ENCODE peak calls at places on chromosomes 3 and 15, in ten cellular contexts. One of them, this sample, is unnamed.

GRCh38 chr15:63181658-63182057 is 7.7 kb upstream of the RAB8B start:
- DNase-seq in cardiac fibroblast: no peak
- DNase-seq in fibroblast of villous mesenchyme: no peak
- DNase-seq in AG04449: no peak
- DNase-seq in upper lobe of right lung: no peak
- DNase-seq in AG09319: no peak
- DNase-seq in foreskin fibroblast: no peak
- DNase-seq in HFFc6: no peak
- DNase-seq in coronary artery: no peak
- DNase-seq in neural crest cell: no peak
- DNase-seq in this sample: no peak

GRCh38 chr15:27328616-27329015 is 357.6 kb downstream of the GABRG3 start:
- DNase-seq in cardiac fibroblast: no peak
- DNase-seq in fibroblast of villous mesenchyme: no peak
- DNase-seq in AG04449: no peak
- DNase-seq in upper lobe of right lung: no peak
- DNase-seq in AG09319: no peak
- DNase-seq in foreskin fibroblast: peak; percentile 1
- DNase-seq in HFFc6: no peak
- DNase-seq in coronary artery: no peak
- DNase-seq in neural crest cell: no peak
- DNase-seq in this sample: no peak

GRCh38 chr3:42749025-42749752 is 23.9 kb downstream of the CCDC13 start:
- DNase-seq in cardiac fibroblast: no peak
- DNase-seq in fibroblast of villous mesenchyme: no peak
- DNase-seq in AG04449: no peak
- DNase-seq in upper lobe of right lung: no peak
- DNase-seq in AG09319: no peak
- DNase-seq in foreskin fibroblast: no peak
- DNase-seq in HFFc6: no peak
- DNase-seq in coronary artery: peak; percentile 67
- DNase-seq in neural crest cell: no peak
- DNase-seq in this sample: no peak

GRCh38 chr3:87436781-87437543 is 160.6 kb upstream of the POU1F1 start:
- DNase-seq in cardiac fibroblast: no peak
- DNase-seq in fibroblast of villous mesenchyme: no peak
- DNase-seq in AG04449: peak; percentile 59
- DNase-seq in upper lobe of right lung: no peak
- DNase-seq in AG09319: no peak
- DNase-seq in foreskin fibroblast: peak; percentile 41
- DNase-seq in HFFc6: peak; percentile 65
- DNase-seq in coronary artery: no peak
- DNase-seq in neural crest cell: no peak
- DNase-seq in this sample: no peak

GRCh38 chr15:101264011-101264410 is 12.2 kb upstream of the CHSY1 start:
- DNase-seq in cardiac fibroblast: peak; percentile 40
- DNase-seq in fibroblast of villous mesenchyme: no peak
- DNase-seq in AG04449: no peak
- DNase-seq in upper lobe of right lung: no peak
- DNase-seq in AG09319: no peak
- DNase-seq in foreskin fibroblast: no peak
- DNase-seq in HFFc6: no peak
- DNase-seq in coronary artery: peak; percentile 64
- DNase-seq in neural crest cell: no peak
- DNase-seq in this sample: no peak

GRCh38 chr3:144067059-144067458 is 95.4 kb downstream of the DIPK2A start:
- DNase-seq in cardiac fibroblast: no peak
- DNase-seq in fibroblast of villous mesenchyme: no peak
- DNase-seq in AG04449: no peak
- DNase-seq in upper lobe of right lung: no peak
- DNase-seq in AG09319: no peak
- DNase-seq in foreskin fibroblast: no peak
- DNase-seq in HFFc6: no peak
- DNase-seq in coronary artery: no peak
- DNase-seq in neural crest cell: no peak
- DNase-seq in this sample: no peak

GRCh38 chr15:29244544-29244943 is 25.1 kb downstream of the NSMCE3 start:
- DNase-seq in cardiac fibroblast: no peak
- DNase-seq in fibroblast of villous mesenchyme: no peak
- DNase-seq in AG04449: no peak
- DNase-seq in upper lobe of right lung: no peak
- DNase-seq in AG09319: no peak
- DNase-seq in foreskin fibroblast: no peak
- DNase-seq in HFFc6: no peak
- DNase-seq in coronary artery: no peak
- DNase-seq in neural crest cell: no peak
- DNase-seq in this sample: no peak

GRCh38 chr3:188979669-188980311 is 192.0 kb upstream of the TPRG1 start:
- DNase-seq in cardiac fibroblast: no peak
- DNase-seq in fibroblast of villous mesenchyme: no peak
- DNase-seq in AG04449: no peak
- DNase-seq in upper lobe of right lung: no peak
- DNase-seq in AG09319: no peak
- DNase-seq in foreskin fibroblast: peak; percentile 8
- DNase-seq in HFFc6: no peak
- DNase-seq in coronary artery: no peak
- DNase-seq in neural crest cell: no peak
- DNase-seq in this sample: no peak

GRCh38 chr3:184648726-184649125 is 63.1 kb downstream of the MAGEF1 start:
- DNase-seq in cardiac fibroblast: no peak
- DNase-seq in fibroblast of villous mesenchyme: peak; percentile 51
- DNase-seq in AG04449: no peak
- DNase-seq in upper lobe of right lung: no peak
- DNase-seq in AG09319: no peak
- DNase-seq in foreskin fibroblast: no peak
- DNase-seq in HFFc6: no peak
- DNase-seq in coronary artery: no peak
- DNase-seq in neural crest cell: no peak
- DNase-seq in this sample: no peak

GRCh38 chr3:71728632-71729342 is 3.6 kb upstream of the EIF4E3 start:
- DNase-seq in cardiac fibroblast: no peak
- DNase-seq in fibroblast of villous mesenchyme: no peak
- DNase-seq in AG04449: no peak
- DNase-seq in upper lobe of right lung: no peak
- DNase-seq in AG09319: no peak
- DNase-seq in foreskin fibroblast: no peak
- DNase-seq in HFFc6: no peak
- DNase-seq in coronary artery: no peak
- DNase-seq in neural crest cell: no peak
- DNase-seq in this sample: peak; percentile 54

GRCh38 chr3:71903141-71903540 is 118.2 kb upstream of the PROK2 start:
- DNase-seq in cardiac fibroblast: peak; percentile 17
- DNase-seq in fibroblast of villous mesenchyme: no peak
- DNase-seq in AG04449: no peak
- DNase-seq in upper lobe of right lung: no peak
- DNase-seq in AG09319: no peak
- DNase-seq in foreskin fibroblast: no peak
- DNase-seq in HFFc6: peak; percentile 2
- DNase-seq in coronary artery: no peak
- DNase-seq in neural crest cell: no peak
- DNase-seq in this sample: no peak

GRCh38 chr3:42552830-42553229 is 28.9 kb downstream of the SEC22C start:
- DNase-seq in cardiac fibroblast: no peak
- DNase-seq in fibroblast of villous mesenchyme: no peak
- DNase-seq in AG04449: no peak
- DNase-seq in upper lobe of right lung: no peak
- DNase-seq in AG09319: no peak
- DNase-seq in foreskin fibroblast: no peak
- DNase-seq in HFFc6: no peak
- DNase-seq in coronary artery: no peak
- DNase-seq in neural crest cell: no peak
- DNase-seq in this sample: no peak

GRCh38 chr3:126146525-126147146 is 33.8 kb downstream of the ALDH1L1 start:
- DNase-seq in cardiac fibroblast: no peak
- DNase-seq in fibroblast of villous mesenchyme: no peak
- DNase-seq in AG04449: no peak
- DNase-seq in upper lobe of right lung: no peak
- DNase-seq in AG09319: no peak
- DNase-seq in foreskin fibroblast: no peak
- DNase-seq in HFFc6: no peak
- DNase-seq in coronary artery: no peak
- DNase-seq in neural crest cell: peak; percentile 0
- DNase-seq in this sample: no peak

GRCh38 chr3:138442433-138442832 is 8.0 kb downstream of the ESYT3 start:
- DNase-seq in cardiac fibroblast: peak; percentile 39
- DNase-seq in fibroblast of villous mesenchyme: peak; percentile 33
- DNase-seq in AG04449: no peak
- DNase-seq in upper lobe of right lung: no peak
- DNase-seq in AG09319: no peak
- DNase-seq in foreskin fibroblast: peak; percentile 44
- DNase-seq in HFFc6: no peak
- DNase-seq in coronary artery: peak; percentile 35
- DNase-seq in neural crest cell: no peak
- DNase-seq in this sample: no peak

GRCh38 chr3:126835472-126836219 is 131.6 kb downstream of the CHCHD6 start:
- DNase-seq in cardiac fibroblast: peak; percentile 33
- DNase-seq in fibroblast of villous mesenchyme: peak; percentile 71
- DNase-seq in AG04449: no peak
- DNase-seq in upper lobe of right lung: no peak
- DNase-seq in AG09319: no peak
- DNase-seq in foreskin fibroblast: peak; percentile 73
- DNase-seq in HFFc6: peak; percentile 74
- DNase-seq in coronary artery: no peak
- DNase-seq in neural crest cell: no peak
- DNase-seq in this sample: no peak

GRCh38 chr15:77186518-77187095 is 115.7 kb upstream of the TSPAN3 start:
- DNase-seq in cardiac fibroblast: peak; percentile 68
- DNase-seq in fibroblast of villous mesenchyme: peak; percentile 65
- DNase-seq in AG04449: no peak
- DNase-seq in upper lobe of right lung: no peak
- DNase-seq in AG09319: no peak
- DNase-seq in foreskin fibroblast: peak; percentile 70
- DNase-seq in HFFc6: peak; percentile 17
- DNase-seq in coronary artery: no peak
- DNase-seq in neural crest cell: no peak
- DNase-seq in this sample: peak; percentile 33

GRCh38 chr15:32959077-32959476 is 235.4 kb downstream of the FMN1 start:
- DNase-seq in cardiac fibroblast: peak; percentile 46
- DNase-seq in fibroblast of villous mesenchyme: peak; percentile 46
- DNase-seq in AG04449: no peak
- DNase-seq in upper lobe of right lung: no peak
- DNase-seq in AG09319: no peak
- DNase-seq in foreskin fibroblast: peak; percentile 40
- DNase-seq in HFFc6: no peak
- DNase-seq in coronary artery: no peak
- DNase-seq in neural crest cell: no peak
- DNase-seq in this sample: no peak

GRCh38 chr3:120157681-120158080 is 63.4 kb upstream of the GSK3B start:
- DNase-seq in cardiac fibroblast: no peak
- DNase-seq in fibroblast of villous mesenchyme: no peak
- DNase-seq in AG04449: no peak
- DNase-seq in upper lobe of right lung: no peak
- DNase-seq in AG09319: no peak
- DNase-seq in foreskin fibroblast: no peak
- DNase-seq in HFFc6: no peak
- DNase-seq in coronary artery: no peak
- DNase-seq in neural crest cell: no peak
- DNase-seq in this sample: no peak

GRCh38 chr3:65706786-65707568 is 331.7 kb downstream of the MAGI1 start:
- DNase-seq in cardiac fibroblast: no peak
- DNase-seq in fibroblast of villous mesenchyme: no peak
- DNase-seq in AG04449: no peak
- DNase-seq in upper lobe of right lung: no peak
- DNase-seq in AG09319: peak; percentile 16
- DNase-seq in foreskin fibroblast: no peak
- DNase-seq in HFFc6: no peak
- DNase-seq in coronary artery: no peak
- DNase-seq in neural crest cell: no peak
- DNase-seq in this sample: no peak

GRCh38 chr3:190728574-190729246 is 133.8 kb downstream of the GMNC start:
- DNase-seq in cardiac fibroblast: peak; percentile 11
- DNase-seq in fibroblast of villous mesenchyme: peak; percentile 64
- DNase-seq in AG04449: no peak
- DNase-seq in upper lobe of right lung: no peak
- DNase-seq in AG09319: no peak
- DNase-seq in foreskin fibroblast: no peak
- DNase-seq in HFFc6: no peak
- DNase-seq in coronary artery: no peak
- DNase-seq in neural crest cell: no peak
- DNase-seq in this sample: no peak

GRCh38 chr15:69265347-69265955 is 33.3 kb upstream of the PAQR5 start:
- DNase-seq in cardiac fibroblast: peak; percentile 58
- DNase-seq in fibroblast of villous mesenchyme: peak; percentile 48
- DNase-seq in AG04449: no peak
- DNase-seq in upper lobe of right lung: no peak
- DNase-seq in AG09319: peak; percentile 7
- DNase-seq in foreskin fibroblast: peak; percentile 14
- DNase-seq in HFFc6: no peak
- DNase-seq in coronary artery: no peak
- DNase-seq in neural crest cell: no peak
- DNase-seq in this sample: no peak

GRCh38 chr3:180974286-180974685 is 15.2 kb downstream of the DNAJC19 start:
- DNase-seq in cardiac fibroblast: no peak
- DNase-seq in fibroblast of villous mesenchyme: no peak
- DNase-seq in AG04449: no peak
- DNase-seq in upper lobe of right lung: no peak
- DNase-seq in AG09319: no peak
- DNase-seq in foreskin fibroblast: no peak
- DNase-seq in HFFc6: no peak
- DNase-seq in coronary artery: no peak
- DNase-seq in neural crest cell: no peak
- DNase-seq in this sample: no peak
- TF ChIP-seq CTCF in cardiac fibroblast: no peak
- TF ChIP-seq CTCF in fibroblast of villous mesenchyme: no peak
- TF ChIP-seq CTCF in AG04449: no peak
- TF ChIP-seq CTCF in upper lobe of right lung: no peak
- TF ChIP-seq CTCF in AG09319: no peak
- TF ChIP-seq CTCF in foreskin fibroblast: no peak
- TF ChIP-seq CTCF in HFFc6: no peak
- TF ChIP-seq CTCF in coronary artery: no peak
- TF ChIP-seq CTCF in neural crest cell: no peak
- TF ChIP-seq CTCF in this sample: no peak

GRCh38 chr3:136351905-136352304 is 101.8 kb downstream of the PCCB start:
- DNase-seq in cardiac fibroblast: no peak
- DNase-seq in fibroblast of villous mesenchyme: no peak
- DNase-seq in AG04449: no peak
- DNase-seq in upper lobe of right lung: no peak
- DNase-seq in AG09319: no peak
- DNase-seq in foreskin fibroblast: no peak
- DNase-seq in HFFc6: no peak
- DNase-seq in coronary artery: no peak
- DNase-seq in neural crest cell: no peak
- DNase-seq in this sample: no peak
- TF ChIP-seq CTCF in cardiac fibroblast: no peak
- TF ChIP-seq CTCF in fibroblast of villous mesenchyme: peak; percentile 11
- TF ChIP-seq CTCF in AG04449: no peak
- TF ChIP-seq CTCF in upper lobe of right lung: no peak
- TF ChIP-seq CTCF in AG09319: no peak
- TF ChIP-seq CTCF in foreskin fibroblast: no peak
- TF ChIP-seq CTCF in HFFc6: peak; percentile 76
- TF ChIP-seq CTCF in coronary artery: no peak
- TF ChIP-seq CTCF in neural crest cell: peak; percentile 53
- TF ChIP-seq CTCF in this sample: peak; percentile 38

GRCh38 chr15:99429681-99430081 is 136.1 kb upstream of the MEF2A start:
- DNase-seq in cardiac fibroblast: no peak
- DNase-seq in fibroblast of villous mesenchyme: no peak
- DNase-seq in AG04449: no peak
- DNase-seq in upper lobe of right lung: peak; percentile 54
- DNase-seq in AG09319: no peak
- DNase-seq in foreskin fibroblast: no peak
- DNase-seq in HFFc6: no peak
- DNase-seq in coronary artery: no peak
- DNase-seq in neural crest cell: no peak
- DNase-seq in this sample: no peak
- TF ChIP-seq CTCF in cardiac fibroblast: no peak
- TF ChIP-seq CTCF in fibroblast of villous mesenchyme: no peak
- TF ChIP-seq CTCF in AG04449: no peak
- TF ChIP-seq CTCF in upper lobe of right lung: no peak
- TF ChIP-seq CTCF in AG09319: no peak
- TF ChIP-seq CTCF in foreskin fibroblast: no peak
- TF ChIP-seq CTCF in HFFc6: no peak
- TF ChIP-seq CTCF in coronary artery: no peak
- TF ChIP-seq CTCF in neural crest cell: no peak
- TF ChIP-seq CTCF in this sample: no peak

GRCh38 chr3:100709840-100710235 is 544 bp downstream of the TFG start:
- DNase-seq in cardiac fibroblast: peak; percentile 46
- DNase-seq in fibroblast of villous mesenchyme: peak; percentile 63
- DNase-seq in AG04449: no peak
- DNase-seq in upper lobe of right lung: peak; percentile 71
- DNase-seq in AG09319: no peak
- DNase-seq in foreskin fibroblast: peak; percentile 58
- DNase-seq in HFFc6: no peak
- DNase-seq in coronary artery: peak; percentile 80
- DNase-seq in neural crest cell: peak; percentile 52
- DNase-seq in this sample: peak; percentile 68
- TF ChIP-seq CTCF in cardiac fibroblast: no peak
- TF ChIP-seq CTCF in fibroblast of villous mesenchyme: no peak
- TF ChIP-seq CTCF in AG04449: no peak
- TF ChIP-seq CTCF in upper lobe of right lung: no peak
- TF ChIP-seq CTCF in AG09319: no peak
- TF ChIP-seq CTCF in foreskin fibroblast: no peak
- TF ChIP-seq CTCF in HFFc6: no peak
- TF ChIP-seq CTCF in coronary artery: no peak
- TF ChIP-seq CTCF in neural crest cell: no peak
- TF ChIP-seq CTCF in this sample: no peak